ENCODE peak calls at places on chromosomes 7 and 10, in five cellular contexts. Y is NCI-H1694 treated with DMSO at 0.1 percent for 48 hours, J is LoVo, G is Panc1, K is HEK293T. H is an unnamed sample.

GRCh38 chr7:155908385-155908784 is 96.1 kb upstream of the SHH start:
- DNase-seq in Y (no peak), J (no peak), G (no peak), K (no peak), H (no peak)

GRCh38 chr10:128664729-128665128 is 538.5 kb upstream of the MKI67 start:
- DNase-seq in Y (no peak), J (no peak), G (no peak), K (no peak), H (no peak)

GRCh38 chr7:73717991-73718405 is 1.5 kb downstream of the STX1A start:
- DNase-seq in Y (no peak), J (no peak), G (peak; percentile 68), K (no peak), H (no peak)

GRCh38 chr7:32890010-32890552 is 1.5 kb downstream of the KBTBD2 start:
- DNase-seq in Y (no peak), J (peak; percentile 37), G (no peak), K (no peak), H (no peak)

GRCh38 chr10:59833810-59834209 is 72.5 kb downstream of the CCDC6 start:
- DNase-seq in Y (no peak), J (no peak), G (no peak), K (no peak), H (no peak)

GRCh38 chr10:62307635-62308034 is 39.0 kb upstream of the RTKN2 start:
- DNase-seq in Y (no peak), J (no peak), G (no peak), K (no peak), H (no peak)

GRCh38 chr7:38659931-38660330 is 28.8 kb upstream of the AMPH start:
- DNase-seq in Y (no peak), J (no peak), G (no peak), K (no peak), H (no peak)

GRCh38 chr10:92181575-92181974 is 109.3 kb downstream of the CPEB3 start:
- DNase-seq in Y (no peak), J (no peak), G (no peak), K (peak; percentile 14), H (no peak)

GRCh38 chr7:41921453-41921912 is 218.6 kb upstream of the INHBA start:
- DNase-seq in Y (no peak), J (no peak), G (no peak), K (no peak), H (no peak)

GRCh38 chr10:96720422-96721206 is at the start of gene PIK3AP1:
- DNase-seq in Y (peak; percentile 26), J (peak; percentile 64), G (no peak), K (peak; percentile 70), H (no peak)

GRCh38 chr10:122847782-122848604 is 2.3 kb upstream of the CUZD1 start:
- DNase-seq in Y (no peak), J (no peak), G (no peak), K (no peak), H (no peak)

GRCh38 chr7:159145544-159145891 is 851 bp upstream of the VIPR2 start:
- DNase-seq in Y (no peak), J (no peak), G (no peak), K (no peak), H (no peak)

GRCh38 chr7:95527033-95527775 is 41.5 kb downstream of the ASB4 start:
- DNase-seq in Y (peak; percentile 74), J (peak; percentile 81), G (peak; percentile 32), K (peak; percentile 80), H (peak; percentile 56)

GRCh38 chr7:137609500-137609899 is 237.3 kb downstream of the DGKI start:
- DNase-seq in Y (no peak), J (no peak), G (no peak), K (no peak), H (no peak)

GRCh38 chr10:31864834-31865518 is 63.7 kb downstream of the ARHGAP12 start:
- DNase-seq in Y (no peak), J (peak; percentile 28), G (no peak), K (peak; percentile 3), H (no peak)

GRCh38 chr7:6437251-6437650 is 10.5 kb downstream of the DAGLB start:
- DNase-seq in Y (no peak), J (no peak), G (no peak), K (no peak), H (no peak)

GRCh38 chr7:1632506-1632905 is 37.6 kb upstream of the ELFN1 start:
- DNase-seq in Y (no peak), J (no peak), G (no peak), K (no peak), H (no peak)

GRCh38 chr7:137772221-137772620 is 74.6 kb downstream of the DGKI start:
- DNase-seq in Y (no peak), J (no peak), G (peak; percentile 42), K (no peak), H (no peak)

GRCh38 chr7:81285142-81285871 is 366.5 kb upstream of the SEMA3C start:
- DNase-seq in Y (no peak), J (peak; percentile 9), G (no peak), K (no peak), H (no peak)

GRCh38 chr10:90742189-90742588 is 115.7 kb downstream of the HTR7 start:
- DNase-seq in Y (no peak), J (no peak), G (no peak), K (no peak), H (no peak)

GRCh38 chr10:57786850-57787750 is 480.6 kb downstream of the IPMK start:
- DNase-seq in Y (no peak), J (no peak), G (no peak), K (no peak), H (no peak)

GRCh38 chr10:98097611-98098010 is 36.8 kb upstream of the R3HCC1L start:
- DNase-seq in Y (no peak), J (no peak), G (no peak), K (peak; percentile 34), H (no peak)

GRCh38 chr10:44723082-44723481 is 188.1 kb upstream of the TMEM72 start:
- DNase-seq in Y (no peak), J (no peak), G (no peak), K (no peak), H (no peak)

GRCh38 chr10:28284126-28284525 is 18.7 kb downstream of the MPP7 start:
- DNase-seq in Y (no peak), J (no peak), G (no peak), K (no peak), H (no peak)

GRCh38 chr7:159015894-159016410 is 128.7 kb downstream of the VIPR2 start:
- DNase-seq in Y (no peak), J (no peak), G (no peak), K (no peak), H (no peak)

GRCh38 chr7:37385787-37386186 is 62.9 kb downstream of the ELMO1 start:
- DNase-seq in Y (no peak), J (no peak), G (no peak), K (no peak), H (no peak)

GRCh38 chr7:155124706-155125105 is 54.6 kb downstream of the HTR5A start:
- DNase-seq in Y (no peak), J (no peak), G (no peak), K (no peak), H (no peak)

GRCh38 chr7:40611472-40611871 is 476.7 kb downstream of the SUGCT start:
- DNase-seq in Y (no peak), J (peak; percentile 29), G (no peak), K (no peak), H (no peak)

GRCh38 chr7:26944486-26944885 is 80.1 kb upstream of the SKAP2 start:
- DNase-seq in Y (peak; percentile 39), J (no peak), G (no peak), K (no peak), H (no peak)

GRCh38 chr7:17492437-17492836 is 194.0 kb downstream of the AHR start:
- DNase-seq in Y (no peak), J (no peak), G (no peak), K (no peak), H (no peak)

GRCh38 chr7:133529861-133530260 is 277.0 kb downstream of the EXOC4 start:
- DNase-seq in Y (peak; percentile 26), J (no peak), G (no peak), K (no peak), H (peak; percentile 3)

GRCh38 chr7:923108-924041 is 31.1 kb downstream of the ADAP1 start:
- DNase-seq in Y (no peak), J (no peak), G (no peak), K (no peak), H (no peak)

GRCh38 chr7:135858379-135858778 is 109.8 kb upstream of the FAM180A start:
- DNase-seq in Y (no peak), J (no peak), G (no peak), K (no peak), H (no peak)

GRCh38 chr7:36286241-36286640 is 103.4 kb upstream of the ANLN start:
- DNase-seq in Y (no peak), J (no peak), G (no peak), K (no peak), H (no peak)

GRCh38 chr10:106919798-106920382 is 244.6 kb downstream of the SORCS1 start:
- DNase-seq in Y (no peak), J (no peak), G (no peak), K (no peak), H (no peak)

GRCh38 chr10:24929056-24929544 is 23.3 kb downstream of the PRTFDC1 start:
- DNase-seq in Y (no peak), J (no peak), G (no peak), K (no peak), H (no peak)

GRCh38 chr10:58512470-58513188 is at the start of gene BICC1:
- DNase-seq in Y (peak; percentile 5), J (peak; percentile 30), G (no peak), K (peak; percentile 69), H (peak; percentile 51)

GRCh38 chr10:70348228-70348850 is 34.1 kb downstream of the LRRC20 start:
- DNase-seq in Y (peak; percentile 49), J (no peak), G (no peak), K (peak; percentile 69), H (peak; percentile 14)